ENCODE peak calls at places on chromosomes 16 and 17, in eight cellular contexts. T, F, E, H, L, N, J and B are unnamed samples.

GRCh38 chr17:71080937-71081336 is 911.6 kb downstream of the KCNJ2 start:
- DNase-seq in N (no peak), E (no peak), J (no peak), H (no peak), T (no peak), L (no peak), F (no peak), B (no peak)

GRCh38 chr16:28108590-28109247 is 45.2 kb upstream of the GSG1L start:
- DNase-seq in J (no peak), E (no peak), L (no peak), N (no peak), F (no peak), T (no peak), H (no peak), B (no peak)

GRCh38 chr16:53482123-53482522 is 20.9 kb downstream of the AKTIP start:
- DNase-seq in F (no peak), J (no peak), T (peak; percentile 17), L (no peak), E (no peak), N (no peak), H (no peak), B (no peak)

GRCh38 chr17:58046230-58047094 is 36.8 kb upstream of the DYNLL2 start:
- DNase-seq in L (no peak), N (no peak), J (no peak), H (no peak), E (no peak), T (no peak), F (peak; percentile 81), B (no peak)

GRCh38 chr16:25143898-25144297 is 32.4 kb downstream of the LCMT1 start:
- DNase-seq in L (no peak), E (no peak), T (no peak), H (no peak), N (peak; percentile 35), F (peak; percentile 71), J (no peak), B (no peak)

GRCh38 chr17:8275421-8276290 is 12.8 kb upstream of the RANGRF start:
- DNase-seq in T (no peak), E (no peak), J (no peak), L (no peak), F (peak; percentile 54), H (no peak), N (no peak), B (no peak)

GRCh38 chr17:59180626-59181025 is 25.1 kb downstream of the PRR11 start:
- DNase-seq in H (no peak), J (no peak), N (no peak), F (no peak), E (no peak), L (no peak), T (no peak), B (no peak)

GRCh38 chr17:58338907-58339774 is 10.5 kb upstream of the TSPOAP1 start:
- DNase-seq in H (peak; percentile 76), E (no peak), J (peak; percentile 80), L (peak; percentile 67), N (no peak), T (peak; percentile 87), F (peak; percentile 94), B (peak; percentile 76)

GRCh38 chr17:74356640-74357465 is 4.8 kb downstream of the BTBD17 start:
- DNase-seq in E (no peak), J (no peak), N (peak; percentile 24), L (no peak), F (no peak), H (no peak), T (no peak), B (no peak)

GRCh38 chr17:50627782-50628601 is 6.7 kb upstream of the ABCC3 start:
- DNase-seq in F (peak; percentile 89), E (no peak), T (peak; percentile 27), L (peak; percentile 82), J (no peak), N (peak; percentile 77), H (no peak), B (no peak)

GRCh38 chr16:29307598-29308507 is 98.7 kb downstream of the NPIPB11 start:
- DNase-seq in N (peak; percentile 21), H (peak; percentile 55), T (peak; percentile 31), L (no peak), J (peak; percentile 58), E (no peak), F (no peak), B (peak; percentile 63)

GRCh38 chr17:16945513-16946201 is 26.3 kb downstream of the TNFRSF13B start:
- DNase-seq in N (no peak), T (no peak), J (peak; percentile 50), F (peak; percentile 90), L (no peak), H (no peak), E (no peak), B (no peak)

GRCh38 chr17:67266496-67266895 is 21.5 kb upstream of the HELZ start:
- DNase-seq in F (no peak), N (no peak), L (no peak), T (no peak), J (no peak), E (no peak), H (peak; percentile 13), B (no peak)

GRCh38 chr17:43570518-43570928 is 24.4 kb upstream of the ETV4 start:
- DNase-seq in F (peak; percentile 29), J (no peak), E (no peak), L (no peak), H (no peak), T (no peak), N (peak; percentile 43), B (no peak)

GRCh38 chr16:67594956-67595355 is 32.6 kb downstream of the CTCF start:
- DNase-seq in T (peak; percentile 79), E (peak; percentile 40), J (no peak), H (no peak), F (no peak), L (no peak), N (no peak), B (no peak)

GRCh38 chr16:68361485-68361884 is 50.7 kb downstream of the PRMT7 start:
- DNase-seq in J (no peak), F (peak; percentile 52), T (peak; percentile 18), N (no peak), E (no peak), H (no peak), L (no peak), B (no peak)

GRCh38 chr17:66372182-66372581 is 69.8 kb downstream of the PRKCA start:
- DNase-seq in E (no peak), F (no peak), H (no peak), N (no peak), T (no peak), J (no peak), L (no peak), B (no peak)

GRCh38 chr17:68606451-68607307 is 5.5 kb upstream of the FAM20A start:
- DNase-seq in L (no peak), T (no peak), H (no peak), N (no peak), J (no peak), E (no peak), F (no peak), B (no peak)

GRCh38 chr16:77499373-77500285 is 64.8 kb upstream of the ADAMTS18 start:
- DNase-seq in F (peak; percentile 47), N (peak; percentile 36), H (peak; percentile 76), E (no peak), L (no peak), T (peak; percentile 69), J (peak; percentile 76), B (no peak)

GRCh38 chr17:6543079-6544010 is 13.0 kb downstream of the PITPNM3 start:
- DNase-seq in L (no peak), T (no peak), J (no peak), F (no peak), N (no peak), E (no peak), H (no peak), B (no peak)

GRCh38 chr16:31112711-31113419 is 4.6 kb upstream of the KAT8 start:
- DNase-seq in T (no peak), N (no peak), J (no peak), L (no peak), F (no peak), H (no peak), E (no peak), B (no peak)

GRCh38 chr16:11658896-11659708 is 9.2 kb upstream of the SNN start:
- DNase-seq in L (no peak), F (peak; percentile 65), E (peak; percentile 61), H (peak; percentile 87), N (no peak), T (peak; percentile 46), J (no peak), B (no peak)

GRCh38 chr17:17398188-17398927 is 78.4 kb upstream of the MED9 start:
- DNase-seq in E (no peak), F (no peak), J (no peak), H (no peak), L (no peak), N (no peak), T (peak; percentile 69), B (no peak)

GRCh38 chr16:85891776-85892166 is 7.2 kb upstream of the IRF8 start:
- DNase-seq in N (no peak), E (no peak), F (peak; percentile 39), T (no peak), J (no peak), L (peak; percentile 44), H (no peak), B (no peak)

DNA sequence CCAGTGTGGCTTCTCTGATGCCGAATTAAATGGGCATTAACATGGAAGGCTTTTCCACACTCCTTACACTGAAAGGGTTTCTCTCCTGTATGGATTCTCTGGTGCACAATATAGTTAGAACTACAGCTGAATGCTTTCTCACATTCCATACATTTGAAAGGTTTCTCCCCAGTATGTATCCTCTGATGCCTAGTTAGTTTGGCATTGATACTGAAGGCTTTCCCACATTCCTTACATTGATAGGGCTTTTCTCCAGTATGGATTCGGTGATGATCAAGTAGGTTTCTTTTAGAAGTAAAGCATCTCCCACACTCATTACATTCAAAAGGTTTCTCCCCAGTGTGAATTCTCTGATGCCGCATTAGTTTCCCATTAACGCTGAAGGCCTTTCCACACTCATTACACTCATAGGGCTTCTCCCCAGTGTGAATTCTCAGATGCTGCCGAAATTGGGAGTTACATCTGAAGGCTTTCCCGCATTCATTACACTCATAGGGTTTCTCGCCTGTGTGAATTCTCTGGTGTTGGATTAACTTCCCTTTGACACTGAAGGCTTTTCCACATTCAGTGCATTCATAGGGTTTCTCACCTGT is 6.5 kb upstream of the TLE7 start:
- DNase-seq in H (no peak), J (no peak), L (no peak), T (no peak), N (no peak), F (no peak), E (no peak), B (no peak)
- H3K9me3 ChIP-seq in H (peaks cover 100% of the 10 kb centered on the region), J (peaks cover 34% of the 10 kb centered on the region), L (peaks cover 22% of the 10 kb centered on the region), T (peaks cover 8% of the 10 kb centered on the region), N (peaks cover 97% of the 10 kb centered on the region), F (peaks cover 74% of the 10 kb centered on the region), E (peaks cover 99% of the 10 kb centered on the region), B (peaks cover 24% of the 10 kb centered on the region)

GRCh38 chr16:6524501-6524900 is 808.1 kb upstream of the RBFOX1 start:
- DNase-seq in E (no peak), F (no peak), N (no peak), L (no peak), T (no peak), J (no peak), H (no peak), B (no peak)
- H3K9me3 ChIP-seq in E (peaks cover 9% of the 10 kb centered on the region), F (no peaks in the 10 kb centered on the region), N (no peaks in the 10 kb centered on the region), L (no peaks in the 10 kb centered on the region), T (no peaks in the 10 kb centered on the region), J (no peaks in the 10 kb centered on the region), H (no peaks in the 10 kb centered on the region), B (no peaks in the 10 kb centered on the region)

GRCh38 chr16:89422905-89423630 is 67.3 kb downstream of the ANKRD11 start:
- DNase-seq in H (no peak), E (no peak), N (no peak), F (no peak), T (peak; percentile 39), J (no peak), L (no peak), B (no peak)
- H3K9me3 ChIP-seq in H (no peaks in the 10 kb centered on the region), E (no peaks in the 10 kb centered on the region), N (no peaks in the 10 kb centered on the region), F (no peaks in the 10 kb centered on the region), T (no peaks in the 10 kb centered on the region), J (no peaks in the 10 kb centered on the region), L (no peaks in the 10 kb centered on the region), B (no peaks in the 10 kb centered on the region)

GRCh38 chr17:42068979-42069378 is 18.6 kb upstream of the C17orf113 start:
- DNase-seq in N (no peak), T (no peak), E (no peak), L (no peak), J (no peak), F (peak; percentile 77), H (no peak), B (no peak)
- H3K9me3 ChIP-seq in N (no peaks in the 10 kb centered on the region), T (no peaks in the 10 kb centered on the region), E (no peaks in the 10 kb centered on the region), L (no peaks in the 10 kb centered on the region), J (no peaks in the 10 kb centered on the region), F (no peaks in the 10 kb centered on the region), H (no peaks in the 10 kb centered on the region), B (no peaks in the 10 kb centered on the region)